ENCODE peak calls at places on chromosomes 4 and X, in four cellular contexts. P is A549, O is GM12891, H is suprapubic skin. M is an unnamed sample.

GRCh38 chr4:17809667-17810066 is 890 bp downstream of the DCAF16 start:
- DNase-seq in P (no peak), H (no peak), O (no peak), M (no peak)

GRCh38 chr4:36244257-36245084 is at the start of gene ARAP2:
- DNase-seq in H (no peak), O (peak), P (peak), M (peak)

GRCh38 chrX:131213400-131213799 is 75.7 kb downstream of the IGSF1 start:
- DNase-seq in O (no peak), H (no peak), P (no peak), M (no peak)

GRCh38 chr4:69075061-69075792 is 21.0 kb upstream of the UGT2B7 start:
- DNase-seq in P (no peak), O (no peak), H (no peak), M (no peak)

GRCh38 chr4:67158669-67159068 is 386.6 kb downstream of the CENPC start:
- DNase-seq in P (no peak), H (no peak), O (no peak), M (no peak)

GRCh38 chrX:9899640-9900075 is 67.5 kb upstream of the CLDN34 start:
- DNase-seq in H (no peak), P (no peak), O (no peak), M (no peak)

GRCh38 chr4:49032440-49033161 is 46.5 kb downstream of the CWH43 start:
- DNase-seq in P (peak), O (peak), H (no peak), M (no peak)

GRCh38 chr4:38723726-38724506 is 58.9 kb downstream of the TLR10 start:
- DNase-seq in O (no peak), P (no peak), H (no peak), M (no peak)

GRCh38 chr4:128571747-128572146 is 237.8 kb upstream of the JADE1 start:
- DNase-seq in H (no peak), O (no peak), P (peak), M (peak)
- TF ChIP-seq POLR2A in H (no peak), O (no peak), P (no peak), M (no peak)

GRCh38 chr4:73222466-73223257 is 35.9 kb downstream of the ANKRD17 start:
- DNase-seq in H (no peak), O (peak), P (peak), M (peak)
- TF ChIP-seq POLR2A in H (peak), O (peak), P (no peak), M (no peak)

GRCh38 chr4:75672461-75673026 is 667 bp downstream of the G3BP2 start:
- DNase-seq in H (peak), P (peak), O (peak), M (no peak)
- TF ChIP-seq POLR2A in H (no peak), P (no peak), O (no peak), M (no peak)

GRCh38 chr4:168604496-168605373 is 107.9 kb downstream of the PALLD start:
- DNase-seq in O (no peak), P (no peak), H (no peak), M (no peak)
- TF ChIP-seq POLR2A in O (no peak), P (no peak), H (no peak), M (no peak)